ENCODE peak calls at places on chromosome 1, in six cellular contexts. W, L, H, P, R and K are unnamed samples.

GRCh38 chr1:246591958-246592357 is 25.7 kb downstream of the CNST start:
- DNase-seq in W (no peak), L (no peak), H (no peak), P (no peak), R (no peak), K (no peak)

GRCh38 chr1:201781447-201781846 is 47.5 kb upstream of the IPO9 start:
- DNase-seq in W (no peak), L (no peak), H (no peak), P (no peak), R (no peak), K (no peak)

GRCh38 chr1:159857889-159858288 is 4.6 kb downstream of the VSIG8 start:
- DNase-seq in W (no peak), L (no peak), H (no peak), P (no peak), R (no peak), K (no peak)

GRCh38 chr1:52636701-52637695 is 4.0 kb downstream of the SHISAL2A start:
- DNase-seq in W (no peak), L (no peak), H (peak), P (no peak), R (no peak), K (no peak)

GRCh38 chr1:70778934-70779333 is 268.7 kb downstream of the PTGER3 start:
- DNase-seq in W (no peak), L (no peak), H (no peak), P (no peak), R (no peak), K (no peak)

GRCh38 chr1:150006881-150007401 is 3.6 kb downstream of the OTUD7B start:
- DNase-seq in W (no peak), L (no peak), H (no peak), P (no peak), R (no peak), K (no peak)

GRCh38 chr1:210232524-210233215 is at the start of gene SERTAD4:
- DNase-seq in W (no peak), L (no peak), H (no peak), P (peak), R (no peak), K (peak)

GRCh38 chr1:1353389-1354151 is 4.4 kb upstream of the DVL1 start:
- DNase-seq in W (no peak), L (no peak), H (no peak), P (no peak), R (no peak), K (no peak)

GRCh38 chr1:174637487-174637886 is 189.7 kb downstream of the GPR52 start:
- DNase-seq in W (no peak), L (no peak), H (no peak), P (no peak), R (no peak), K (no peak)

GRCh38 chr1:82874041-82874440 is 1073.3 kb downstream of the ADGRL2 start:
- DNase-seq in W (no peak), L (no peak), H (no peak), P (no peak), R (no peak), K (no peak)

GRCh38 chr1:85460555-85461088 is 4.3 kb downstream of the DDAH1 start:
- DNase-seq in W (no peak), L (peak), H (no peak), P (peak), R (no peak), K (no peak)

GRCh38 chr1:232707142-232707541 is 77.2 kb upstream of the SIPA1L2 start:
- DNase-seq in W (no peak), L (no peak), H (no peak), P (peak), R (no peak), K (no peak)

GRCh38 chr1:172450524-172450885 is 6.6 kb upstream of the PIGC start:
- DNase-seq in W (no peak), L (no peak), H (no peak), P (no peak), R (no peak), K (no peak)

GRCh38 chr1:244861683-244862082 is 2.7 kb downstream of the HNRNPU start:
- DNase-seq in W (no peak), L (no peak), H (no peak), P (no peak), R (no peak), K (no peak)

GRCh38 chr1:233227930-233228465 is 67.5 kb downstream of the PCNX2 start:
- DNase-seq in W (no peak), L (peak), H (no peak), P (no peak), R (no peak), K (no peak)

GRCh38 chr1:145949219-145949618 is 8.6 kb downstream of the LIX1L start:
- DNase-seq in W (no peak), L (no peak), H (no peak), P (no peak), R (no peak), K (no peak)

GRCh38 chr1:173627269-173627668 is 7.9 kb upstream of the TEX50 start:
- DNase-seq in W (no peak), L (no peak), H (no peak), P (no peak), R (no peak), K (no peak)

GRCh38 chr1:85198864-85199263 is 2.0 kb downstream of the SYDE2 start:
- DNase-seq in W (no peak), L (no peak), H (no peak), P (no peak), R (no peak), K (no peak)

GRCh38 chr1:59703226-59703917 is 111.4 kb upstream of the HOOK1 start:
- DNase-seq in W (no peak), L (no peak), H (no peak), P (no peak), R (no peak), K (no peak)

GRCh38 chr1:232655746-232656085 is 25.8 kb upstream of the SIPA1L2 start:
- DNase-seq in W (no peak), L (no peak), H (no peak), P (no peak), R (no peak), K (no peak)

GRCh38 chr1:114310771-114311251 is 157.1 kb upstream of the SYT6 start:
- DNase-seq in W (no peak), L (peak), H (no peak), P (no peak), R (no peak), K (peak)

GRCh38 chr1:180533571-180533987 is 25.2 kb upstream of the OVAAL start:
- DNase-seq in W (peak), L (no peak), H (no peak), P (peak), R (no peak), K (peak)

GRCh38 chr1:153032677-153033308 is 1.8 kb downstream of the SPRR1B start:
- DNase-seq in W (no peak), L (no peak), H (no peak), P (no peak), R (no peak), K (no peak)

GRCh38 chr1:29638281-29638680 is 402.0 kb downstream of the PTPRU start:
- DNase-seq in W (no peak), L (peak), H (no peak), P (no peak), R (peak), K (no peak)

GRCh38 chr1:28526886-28527285 is 21.0 kb downstream of the RCC1 start:
- DNase-seq in W (no peak), L (no peak), H (no peak), P (no peak), R (no peak), K (no peak)

GRCh38 chr1:156076609-156077429 is 5.4 kb downstream of the MEX3A start:
- DNase-seq in W (no peak), L (no peak), H (no peak), P (no peak), R (no peak), K (no peak)

GRCh38 chr1:110390692-110391232 is at the start of gene SLC16A4:
- DNase-seq in W (no peak), L (no peak), H (no peak), P (no peak), R (no peak), K (peak)

GRCh38 chr1:164443166-164443565 is 115.8 kb upstream of the PBX1 start:
- DNase-seq in W (no peak), L (no peak), H (no peak), P (no peak), R (no peak), K (no peak)

GRCh38 chr1:83637009-83637408 is 361.9 kb downstream of the TTLL7 start:
- DNase-seq in W (no peak), L (no peak), H (no peak), P (no peak), R (no peak), K (no peak)

GRCh38 chr1:21175670-21176581 is 771 bp downstream of the EIF4G3 start:
- DNase-seq in W (no peak), L (no peak), H (no peak), P (peak), R (peak), K (peak)

GRCh38 chr1:70039485-70039884 is 165.9 kb downstream of the LRRC40 start:
- DNase-seq in W (no peak), L (no peak), H (no peak), P (no peak), R (no peak), K (no peak)

GRCh38 chr1:40385437-40386310 is 12.1 kb downstream of the SMAP2 start:
- DNase-seq in W (no peak), L (no peak), H (peak), P (no peak), R (no peak), K (no peak)

GRCh38 chr1:226001852-226002666 is 2.9 kb upstream of the SDE2 start:
- DNase-seq in W (peak), L (peak), H (no peak), P (peak), R (peak), K (no peak)

GRCh38 chr1:111852216-111852615 is 96.5 kb downstream of the DDX20 start:
- DNase-seq in W (no peak), L (no peak), H (no peak), P (no peak), R (no peak), K (no peak)

GRCh38 chr1:9910080-9910424 is at the start of gene CTNNBIP1:
- DNase-seq in W (no peak), L (no peak), H (no peak), P (no peak), R (no peak), K (no peak)

GRCh38 chr1:81801032-81801833 is 499 bp downstream of the ADGRL2 start:
- DNase-seq in W (peak), L (peak), H (no peak), P (peak), R (peak), K (peak)

GRCh38 chr1:85313888-85314696 is 37.7 kb upstream of the BCL10 start:
- DNase-seq in W (no peak), L (peak), H (no peak), P (no peak), R (no peak), K (no peak)

GRCh38 chr1:117171900-117172501 is 38.7 kb downstream of the VTCN1 start:
- DNase-seq in W (peak), L (no peak), H (no peak), P (peak), R (no peak), K (no peak)

GRCh38 chr1:234238060-234238459 is 135.2 kb upstream of the COA6 start:
- DNase-seq in W (no peak), L (no peak), H (no peak), P (no peak), R (no peak), K (no peak)

DNA sequence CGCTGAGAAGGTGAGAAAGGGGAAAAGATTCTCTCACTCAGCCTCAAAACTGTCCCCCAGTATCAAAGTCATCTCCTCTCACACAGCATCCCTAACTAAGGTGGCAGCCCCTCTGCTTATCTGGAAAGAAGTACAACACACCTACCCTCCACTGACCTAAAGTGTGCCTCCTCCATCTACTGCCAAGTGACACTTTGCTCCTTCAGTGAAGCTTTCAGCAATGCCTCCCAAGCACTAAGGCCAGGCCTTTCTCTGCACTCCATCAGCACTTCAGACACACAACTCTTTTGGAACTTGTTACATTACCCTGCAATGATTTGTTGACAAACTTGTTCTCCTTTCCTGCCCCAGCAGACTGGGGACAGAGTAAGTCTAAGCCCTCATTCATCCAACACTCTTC is 1.4 kb downstream of the SH3BP5L start:
- DNase-seq in W (no peak), L (no peak), H (no peak), P (no peak), R (peak), K (no peak)
- H3K27ac ChIP-seq in W (no peak), L (peak), H (no peak), P (no peak), R (no peak), K (no peak)

DNA sequence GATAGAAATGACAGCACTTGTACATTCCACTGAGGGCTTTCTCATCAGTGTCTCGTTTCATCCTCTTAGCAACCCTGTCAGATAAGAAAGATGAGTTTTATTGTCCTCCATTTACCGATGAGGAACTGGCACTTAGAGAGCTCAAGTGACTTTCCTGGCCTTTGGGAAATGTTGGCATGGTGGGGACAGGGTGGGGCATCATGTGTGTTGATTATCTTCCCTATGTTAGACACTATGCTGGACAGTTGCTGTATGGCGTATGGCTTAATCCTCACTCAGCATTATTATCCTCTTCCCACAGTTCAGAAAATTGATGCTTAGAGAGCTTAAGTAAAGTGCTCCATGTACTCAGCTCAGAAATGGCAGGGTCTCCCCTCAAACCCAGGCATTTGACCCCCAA is 163.2 kb downstream of the CAMTA1 start:
- DNase-seq in W (no peak), L (no peak), H (no peak), P (no peak), R (no peak), K (no peak)
- TF ChIP-seq EP300 in W (no peak), L (no peak), H (no peak), P (no peak), R (no peak), K (no peak)

GRCh38 chr1:158732524-158732923 is 12.0 kb upstream of the OR6K3 start:
- DNase-seq in W (no peak), L (no peak), H (no peak), P (no peak), R (no peak), K (no peak)

GRCh38 chr1:158735848-158736247 is 15.3 kb upstream of the OR6K3 start:
- DNase-seq in W (no peak), L (no peak), H (no peak), P (no peak), R (no peak), K (no peak)

GRCh38 chr1:158730453-158730852 is 9.9 kb upstream of the OR6K3 start:
- DNase-seq in W (no peak), L (no peak), H (no peak), P (no peak), R (no peak), K (no peak)

GRCh38 chr1:158728510-158729225 is 8.1 kb upstream of the OR6K3 start:
- DNase-seq in W (no peak), L (no peak), H (no peak), P (no peak), R (no peak), K (no peak)

GRCh38 chr1:158731707-158732106 is 11.2 kb upstream of the OR6K3 start:
- DNase-seq in W (no peak), L (no peak), H (no peak), P (no peak), R (no peak), K (no peak)
- H3K27ac ChIP-seq in W (no peak), L (no peak), H (no peak), P (no peak), R (no peak), K (no peak)

DNA sequence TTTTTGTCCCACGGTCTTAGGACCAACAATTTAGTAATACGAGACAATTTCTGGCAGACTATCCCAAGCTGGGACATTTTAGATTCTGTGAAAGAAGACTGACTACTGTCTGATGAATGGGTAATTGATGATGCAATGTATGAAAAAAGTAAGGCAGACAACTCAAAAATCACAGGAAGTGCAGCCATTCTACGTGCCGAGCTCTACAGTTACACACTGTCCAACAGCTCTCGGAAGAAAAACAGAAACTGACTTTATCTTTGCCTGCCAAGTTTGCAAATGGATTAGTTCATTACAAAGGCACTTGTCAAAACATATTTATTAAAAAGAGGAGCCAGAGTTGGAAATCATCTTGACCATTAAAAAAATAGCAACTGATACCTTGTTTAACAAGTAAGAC is 31.3 kb downstream of the ZBTB8B start:
- DNase-seq in W (no peak), L (no peak), H (no peak), P (no peak), R (no peak), K (no peak)
- TF ChIP-seq EP300 in W (peak), L (no peak), H (no peak), P (no peak), R (no peak), K (no peak)